ENCODE peak calls at places on chromosomes 6 and 20, in six cellular contexts. One of them, this sample, is unnamed.

GRCh38 chr6:44662461-44663121 is 275.1 kb downstream of the CDC5L start:
- DNase-seq in lower leg skin: no peak
- DNase-seq in MCF 10A: no peak
- DNase-seq in B cell: no peak
- DNase-seq in upper lobe of right lung: peak; percentile 65
- DNase-seq in stomach: no peak
- DNase-seq in this sample: no peak

GRCh38 chr20:13765299-13765698 is 19.4 kb downstream of the ESF1 start:
- DNase-seq in lower leg skin: no peak
- DNase-seq in B cell: no peak
- DNase-seq in upper lobe of right lung: no peak
- DNase-seq in stomach: no peak
- DNase-seq in MCF 10A: no peak
- DNase-seq in this sample: no peak

GRCh38 chr20:8510808-8511207 is 378.7 kb downstream of the PLCB1 start:
- DNase-seq in lower leg skin: no peak
- DNase-seq in upper lobe of right lung: no peak
- DNase-seq in MCF 10A: no peak
- DNase-seq in B cell: no peak
- DNase-seq in stomach: no peak
- DNase-seq in this sample: no peak

GRCh38 chr6:31272856-31273626 is 1.1 kb upstream of the HLA-C start:
- DNase-seq in B cell: no peak
- DNase-seq in upper lobe of right lung: no peak
- DNase-seq in lower leg skin: no peak
- DNase-seq in MCF 10A: no peak
- DNase-seq in stomach: no peak
- DNase-seq in this sample: no peak

GRCh38 chr6:73746776-73747175 is 50.8 kb downstream of the CD109 start:
- DNase-seq in B cell: no peak
- DNase-seq in MCF 10A: no peak
- DNase-seq in lower leg skin: no peak
- DNase-seq in upper lobe of right lung: no peak
- DNase-seq in stomach: no peak
- DNase-seq in this sample: no peak

GRCh38 chr6:95768539-95768938 is 191.2 kb downstream of the MANEA start:
- DNase-seq in MCF 10A: peak; percentile 1
- DNase-seq in upper lobe of right lung: no peak
- DNase-seq in B cell: no peak
- DNase-seq in stomach: peak; percentile 69
- DNase-seq in lower leg skin: no peak
- DNase-seq in this sample: peak; percentile 5

GRCh38 chr6:52403627-52404026 is 16.5 kb upstream of the EFHC1 start:
- DNase-seq in lower leg skin: peak; percentile 91
- DNase-seq in upper lobe of right lung: no peak
- DNase-seq in B cell: no peak
- DNase-seq in MCF 10A: peak; percentile 21
- DNase-seq in stomach: peak; percentile 83
- DNase-seq in this sample: no peak

GRCh38 chr20:3702992-3703391 is 9.4 kb downstream of the SIGLEC1 start:
- DNase-seq in B cell: no peak
- DNase-seq in stomach: no peak
- DNase-seq in lower leg skin: no peak
- DNase-seq in MCF 10A: no peak
- DNase-seq in upper lobe of right lung: no peak
- DNase-seq in this sample: no peak

GRCh38 chr6:129342243-129342642 is 367.7 kb downstream of the ARHGAP18 start:
- DNase-seq in upper lobe of right lung: no peak
- DNase-seq in MCF 10A: peak; percentile 80
- DNase-seq in B cell: no peak
- DNase-seq in lower leg skin: no peak
- DNase-seq in stomach: no peak
- DNase-seq in this sample: no peak

GRCh38 chr6:41964201-41964887 is 22.7 kb upstream of the CCND3 start:
- DNase-seq in lower leg skin: peak; percentile 49
- DNase-seq in stomach: peak; percentile 10
- DNase-seq in MCF 10A: no peak
- DNase-seq in B cell: no peak
- DNase-seq in upper lobe of right lung: no peak
- DNase-seq in this sample: no peak

GRCh38 chr20:37560629-37561028 is 33.0 kb upstream of the BLCAP start:
- DNase-seq in lower leg skin: peak; percentile 34
- DNase-seq in stomach: no peak
- DNase-seq in upper lobe of right lung: no peak
- DNase-seq in B cell: no peak
- DNase-seq in MCF 10A: no peak
- DNase-seq in this sample: no peak

GRCh38 chr6:42010185-42010872 is 40.0 kb upstream of the TAF8 start:
- DNase-seq in lower leg skin: peak; percentile 67
- DNase-seq in upper lobe of right lung: peak; percentile 45
- DNase-seq in MCF 10A: no peak
- DNase-seq in B cell: no peak
- DNase-seq in stomach: peak; percentile 21
- DNase-seq in this sample: no peak

GRCh38 chr6:157813757-157814455 is 9.1 kb upstream of the SNX9 start:
- DNase-seq in MCF 10A: peak; percentile 65
- DNase-seq in upper lobe of right lung: no peak
- DNase-seq in stomach: no peak
- DNase-seq in lower leg skin: no peak
- DNase-seq in B cell: no peak
- DNase-seq in this sample: no peak

GRCh38 chr6:43774776-43775583 is 5.0 kb downstream of the VEGFA start:
- DNase-seq in B cell: peak; percentile 91
- DNase-seq in upper lobe of right lung: peak; percentile 89
- DNase-seq in MCF 10A: peak; percentile 73
- DNase-seq in lower leg skin: peak; percentile 93
- DNase-seq in stomach: peak; percentile 87
- DNase-seq in this sample: peak; percentile 78

GRCh38 chr20:17680836-17681740 is 954 bp downstream of the RRBP1 start:
- DNase-seq in stomach: peak; percentile 89
- DNase-seq in MCF 10A: peak; percentile 72
- DNase-seq in upper lobe of right lung: peak; percentile 95
- DNase-seq in lower leg skin: peak; percentile 96
- DNase-seq in B cell: peak; percentile 96
- DNase-seq in this sample: peak; percentile 89

GRCh38 chr6:33962673-33963072 is 158.9 kb upstream of the MLN start:
- DNase-seq in stomach: no peak
- DNase-seq in B cell: no peak
- DNase-seq in lower leg skin: peak; percentile 60
- DNase-seq in upper lobe of right lung: peak; percentile 44
- DNase-seq in MCF 10A: no peak
- DNase-seq in this sample: no peak

GRCh38 chr6:39901116-39901655 is 33.1 kb downstream of the MOCS1 start:
- DNase-seq in upper lobe of right lung: no peak
- DNase-seq in stomach: no peak
- DNase-seq in lower leg skin: peak; percentile 57
- DNase-seq in B cell: no peak
- DNase-seq in MCF 10A: no peak
- DNase-seq in this sample: no peak

GRCh38 chr6:85864453-85865401 is 222.0 kb upstream of the SYNCRIP start:
- DNase-seq in lower leg skin: no peak
- DNase-seq in B cell: no peak
- DNase-seq in MCF 10A: peak; percentile 65
- DNase-seq in upper lobe of right lung: no peak
- DNase-seq in stomach: peak; percentile 58
- DNase-seq in this sample: no peak

GRCh38 chr6:57089687-57090457 is at the start of gene ZNF451:
- DNase-seq in upper lobe of right lung: peak; percentile 99
- DNase-seq in B cell: peak; percentile 89
- DNase-seq in MCF 10A: peak; percentile 97
- DNase-seq in stomach: peak; percentile 97
- DNase-seq in lower leg skin: peak; percentile 100
- DNase-seq in this sample: peak; percentile 98

GRCh38 chr6:166411721-166412151 is 29.0 kb upstream of the MPC1 start:
- DNase-seq in MCF 10A: no peak
- DNase-seq in stomach: no peak
- DNase-seq in lower leg skin: peak; percentile 82
- DNase-seq in upper lobe of right lung: no peak
- DNase-seq in B cell: no peak
- DNase-seq in this sample: no peak

GRCh38 chr6:54718541-54719023 is 128.0 kb upstream of the FAM83B start:
- DNase-seq in MCF 10A: no peak
- DNase-seq in B cell: no peak
- DNase-seq in stomach: no peak
- DNase-seq in lower leg skin: no peak
- DNase-seq in upper lobe of right lung: no peak
- DNase-seq in this sample: no peak

GRCh38 chr6:51098801-51099200 is 280.1 kb downstream of the TFAP2B start:
- DNase-seq in lower leg skin: no peak
- DNase-seq in stomach: no peak
- DNase-seq in MCF 10A: peak; percentile 61
- DNase-seq in upper lobe of right lung: no peak
- DNase-seq in B cell: no peak
- DNase-seq in this sample: no peak

GRCh38 chr6:83707829-83708545 is 914 bp downstream of the SNAP91 start:
- DNase-seq in upper lobe of right lung: peak; percentile 62
- DNase-seq in lower leg skin: no peak
- DNase-seq in B cell: peak; percentile 28
- DNase-seq in MCF 10A: no peak
- DNase-seq in stomach: no peak
- DNase-seq in this sample: peak; percentile 45

GRCh38 chr6:94736231-94736630 is 841.1 kb upstream of the MANEA start:
- DNase-seq in B cell: no peak
- DNase-seq in upper lobe of right lung: no peak
- DNase-seq in MCF 10A: no peak
- DNase-seq in lower leg skin: no peak
- DNase-seq in stomach: no peak
- DNase-seq in this sample: no peak

GRCh38 chr6:139982652-139983051 is 608.2 kb upstream of the CITED2 start:
- DNase-seq in upper lobe of right lung: no peak
- DNase-seq in MCF 10A: peak; percentile 34
- DNase-seq in lower leg skin: no peak
- DNase-seq in stomach: no peak
- DNase-seq in B cell: no peak
- DNase-seq in this sample: no peak

GRCh38 chr6:31792741-31793140 is 2.8 kb downstream of the VARS1 start:
- DNase-seq in MCF 10A: peak; percentile 86
- DNase-seq in stomach: no peak
- DNase-seq in B cell: no peak
- DNase-seq in upper lobe of right lung: no peak
- DNase-seq in lower leg skin: no peak
- DNase-seq in this sample: no peak

GRCh38 chr6:28531479-28532128 is 5.9 kb downstream of the GPX5 start:
- DNase-seq in stomach: no peak
- DNase-seq in upper lobe of right lung: no peak
- DNase-seq in B cell: no peak
- DNase-seq in lower leg skin: no peak
- DNase-seq in MCF 10A: peak; percentile 14
- DNase-seq in this sample: no peak
- TF ChIP-seq CTCF in stomach: no peak
- TF ChIP-seq CTCF in upper lobe of right lung: no peak
- TF ChIP-seq CTCF in B cell: no peak
- TF ChIP-seq CTCF in lower leg skin: no peak
- TF ChIP-seq CTCF in MCF 10A: no peak
- TF ChIP-seq CTCF in this sample: no peak

GRCh38 chr20:41746635-41747034 is 128.5 kb upstream of the CHD6 start:
- DNase-seq in stomach: no peak
- DNase-seq in MCF 10A: no peak
- DNase-seq in B cell: no peak
- DNase-seq in lower leg skin: peak; percentile 17
- DNase-seq in upper lobe of right lung: no peak
- DNase-seq in this sample: no peak
- TF ChIP-seq CTCF in stomach: no peak
- TF ChIP-seq CTCF in MCF 10A: no peak
- TF ChIP-seq CTCF in B cell: no peak
- TF ChIP-seq CTCF in lower leg skin: no peak
- TF ChIP-seq CTCF in upper lobe of right lung: no peak
- TF ChIP-seq CTCF in this sample: no peak

GRCh38 chr6:3372184-3372846 is 84.5 kb downstream of the SLC22A23 start:
- DNase-seq in upper lobe of right lung: no peak
- DNase-seq in lower leg skin: no peak
- DNase-seq in B cell: no peak
- DNase-seq in stomach: no peak
- DNase-seq in MCF 10A: no peak
- DNase-seq in this sample: no peak
- TF ChIP-seq CTCF in upper lobe of right lung: peak; percentile 5
- TF ChIP-seq CTCF in lower leg skin: no peak
- TF ChIP-seq CTCF in B cell: no peak
- TF ChIP-seq CTCF in stomach: no peak
- TF ChIP-seq CTCF in MCF 10A: no peak
- TF ChIP-seq CTCF in this sample: no peak

GRCh38 chr6:119974430-119975159 is 625.0 kb upstream of the MAN1A1 start:
- DNase-seq in B cell: no peak
- DNase-seq in MCF 10A: no peak
- DNase-seq in lower leg skin: no peak
- DNase-seq in stomach: no peak
- DNase-seq in upper lobe of right lung: no peak
- DNase-seq in this sample: no peak

GRCh38 chr6:119980802-119981201 is 631.2 kb upstream of the MAN1A1 start:
- DNase-seq in B cell: no peak
- DNase-seq in MCF 10A: no peak
- DNase-seq in stomach: no peak
- DNase-seq in upper lobe of right lung: no peak
- DNase-seq in lower leg skin: no peak
- DNase-seq in this sample: no peak

GRCh38 chr6:119978274-119978889 is 628.8 kb upstream of the MAN1A1 start:
- DNase-seq in MCF 10A: peak; percentile 33
- DNase-seq in B cell: no peak
- DNase-seq in upper lobe of right lung: no peak
- DNase-seq in stomach: no peak
- DNase-seq in lower leg skin: no peak
- DNase-seq in this sample: no peak

GRCh38 chr6:119979862-119980261 is 630.3 kb upstream of the MAN1A1 start:
- DNase-seq in stomach: no peak
- DNase-seq in upper lobe of right lung: no peak
- DNase-seq in B cell: no peak
- DNase-seq in MCF 10A: peak; percentile 28
- DNase-seq in lower leg skin: no peak
- DNase-seq in this sample: no peak
- TF ChIP-seq CTCF in stomach: no peak
- TF ChIP-seq CTCF in upper lobe of right lung: no peak
- TF ChIP-seq CTCF in B cell: peak; percentile 15
- TF ChIP-seq CTCF in MCF 10A: peak; percentile 18
- TF ChIP-seq CTCF in lower leg skin: no peak
- TF ChIP-seq CTCF in this sample: peak; percentile 52

This sample was measured in nephron progenitor cell.